ENCODE peak calls at places on chromosomes 2 and 18, in eight cellular contexts. W is IMR-90, J is ureter, I is T-helper 17 cell, A is AG08396, U is myocyte, G is H7, B is neural crest cell. T is an unnamed sample.

GRCh38 chr2:188293601-188294482 is 2.2 kb downstream of the GULP1 start:
- DNase-seq in J (peak; percentile 65), U (peak; percentile 68), G (no peak), A (peak; percentile 29), W (peak; percentile 78), B (no peak), I (no peak), T (peak; percentile 72)

GRCh38 chr2:164015328-164016123 is 279.7 kb upstream of the FIGN start:
- DNase-seq in A (no peak), W (no peak), G (no peak), I (no peak), B (peak; percentile 13), U (peak; percentile 44), J (no peak), T (no peak)

GRCh38 chr2:61834893-61835292 is 19.0 kb downstream of the FAM161A start:
- DNase-seq in B (no peak), J (no peak), I (no peak), G (no peak), A (no peak), U (no peak), W (peak; percentile 33), T (no peak)

GRCh38 chr2:108988796-108989713 is at the start of gene EDAR:
- DNase-seq in J (peak; percentile 67), B (peak; percentile 31), A (no peak), I (peak; percentile 17), G (peak; percentile 93), U (peak; percentile 13), W (no peak), T (peak; percentile 93)

GRCh38 chr2:170822885-170823799 is 6.5 kb downstream of the GAD1 start:
- DNase-seq in G (peak; percentile 82), A (peak; percentile 21), I (no peak), J (no peak), U (no peak), W (no peak), B (peak; percentile 29), T (peak; percentile 79)

GRCh38 chr18:75003764-75004690 is 204.9 kb downstream of the PTGR3 start:
- DNase-seq in A (no peak), J (no peak), W (no peak), I (no peak), B (no peak), U (peak; percentile 31), G (no peak), T (no peak)

GRCh38 chr2:11405599-11406491 is 60.1 kb downstream of the E2F6 start:
- DNase-seq in A (no peak), J (no peak), W (peak; percentile 38), B (no peak), G (no peak), U (no peak), I (no peak), T (no peak)

GRCh38 chr18:56711706-56712445 is 60.7 kb downstream of the WDR7 start:
- DNase-seq in G (no peak), I (no peak), B (no peak), A (no peak), U (no peak), W (no peak), J (no peak), T (no peak)

GRCh38 chr2:48113767-48114166 is 207.5 kb upstream of the FBXO11 start:
- DNase-seq in W (no peak), G (no peak), J (no peak), B (no peak), U (no peak), I (no peak), A (no peak), T (no peak)

GRCh38 chr2:60551241-60552095 is 2.0 kb downstream of the BCL11A start:
- DNase-seq in A (peak; percentile 30), G (peak; percentile 57), W (no peak), U (peak; percentile 3), I (no peak), B (no peak), J (no peak), T (peak; percentile 85)

GRCh38 chr2:26376799-26377198 is 24.9 kb upstream of the DRC1 start:
- DNase-seq in A (no peak), B (no peak), I (no peak), W (no peak), G (no peak), J (no peak), U (no peak), T (no peak)

GRCh38 chr2:174614261-174614660 is 16.7 kb upstream of the WIPF1 start:
- DNase-seq in U (peak; percentile 46), I (no peak), B (no peak), J (no peak), W (peak; percentile 81), A (peak; percentile 33), G (no peak), T (no peak)

GRCh38 chr2:179020156-179020750 is 29.7 kb downstream of the CCDC141 start:
- DNase-seq in I (no peak), G (peak; percentile 37), W (no peak), U (peak; percentile 22), J (no peak), A (peak; percentile 21), B (peak; percentile 16), T (peak; percentile 90)